ENCODE peak calls at places on chromosomes 2 and 18, in five cellular contexts. One of them, this sample, is unnamed.

GRCh38 chr18:21191596-21192307 is 50.3 kb upstream of the GREB1L start:
- DNase-seq in Panc1: no peak
- DNase-seq in progenitor cell of endocrine pancreas: peak; percentile 17
- DNase-seq in WTC11: peak; percentile 71
- DNase-seq in astrocyte of the spinal cord: peak; percentile 39
- DNase-seq in this sample: no peak

GRCh38 chr2:74206180-74206688 is 7.8 kb downstream of the MTHFD2 start:
- DNase-seq in Panc1: no peak
- DNase-seq in progenitor cell of endocrine pancreas: no peak
- DNase-seq in WTC11: no peak
- DNase-seq in astrocyte of the spinal cord: peak; percentile 64
- DNase-seq in this sample: no peak

GRCh38 chr2:71100195-71100964 is 29.6 kb downstream of the MCEE start:
- DNase-seq in Panc1: peak; percentile 43
- DNase-seq in progenitor cell of endocrine pancreas: peak; percentile 28
- DNase-seq in WTC11: peak; percentile 72
- DNase-seq in astrocyte of the spinal cord: peak; percentile 68
- DNase-seq in this sample: no peak

GRCh38 chr2:204333861-204334260 is 211.4 kb upstream of the PARD3B start:
- DNase-seq in Panc1: no peak
- DNase-seq in progenitor cell of endocrine pancreas: no peak
- DNase-seq in WTC11: no peak
- DNase-seq in astrocyte of the spinal cord: no peak
- DNase-seq in this sample: no peak

GRCh38 chr18:58256316-58257080 is 212.5 kb downstream of the NEDD4L start:
- DNase-seq in Panc1: no peak
- DNase-seq in progenitor cell of endocrine pancreas: no peak
- DNase-seq in WTC11: no peak
- DNase-seq in astrocyte of the spinal cord: no peak
- DNase-seq in this sample: no peak

GRCh38 chr2:38406597-38407110 is 29.6 kb upstream of the ATL2 start:
- DNase-seq in Panc1: no peak
- DNase-seq in progenitor cell of endocrine pancreas: no peak
- DNase-seq in WTC11: no peak
- DNase-seq in astrocyte of the spinal cord: no peak
- DNase-seq in this sample: no peak

GRCh38 chr2:203786912-203787311 is 80.5 kb downstream of the CD28 start:
- DNase-seq in Panc1: no peak
- DNase-seq in progenitor cell of endocrine pancreas: no peak
- DNase-seq in WTC11: no peak
- DNase-seq in astrocyte of the spinal cord: peak; percentile 66
- DNase-seq in this sample: no peak

GRCh38 chr2:230023313-230023712 is 45.4 kb downstream of the SLC16A14 start:
- DNase-seq in Panc1: no peak
- DNase-seq in progenitor cell of endocrine pancreas: no peak
- DNase-seq in WTC11: no peak
- DNase-seq in astrocyte of the spinal cord: no peak
- DNase-seq in this sample: no peak

GRCh38 chr18:9825571-9826073 is 60.2 kb upstream of the TXNDC2 start:
- DNase-seq in Panc1: no peak
- DNase-seq in progenitor cell of endocrine pancreas: no peak
- DNase-seq in WTC11: no peak
- DNase-seq in astrocyte of the spinal cord: peak; percentile 95
- DNase-seq in this sample: no peak

GRCh38 chr18:1917141-1917540 is 654.2 kb downstream of the METTL4 start:
- DNase-seq in Panc1: no peak
- DNase-seq in progenitor cell of endocrine pancreas: no peak
- DNase-seq in WTC11: no peak
- DNase-seq in astrocyte of the spinal cord: no peak
- DNase-seq in this sample: no peak

GRCh38 chr18:1917546-1917945 is 653.8 kb downstream of the METTL4 start:
- DNase-seq in Panc1: no peak
- DNase-seq in progenitor cell of endocrine pancreas: no peak
- DNase-seq in WTC11: no peak
- DNase-seq in astrocyte of the spinal cord: no peak
- DNase-seq in this sample: no peak

GRCh38 chr18:1914489-1914888 is 656.8 kb downstream of the METTL4 start:
- DNase-seq in Panc1: no peak
- DNase-seq in progenitor cell of endocrine pancreas: no peak
- DNase-seq in WTC11: no peak
- DNase-seq in astrocyte of the spinal cord: peak; percentile 15
- DNase-seq in this sample: no peak
- TF ChIP-seq CTCF in Panc1: peak; percentile 20
- TF ChIP-seq CTCF in progenitor cell of endocrine pancreas: peak; percentile 11
- TF ChIP-seq CTCF in WTC11: no peak
- TF ChIP-seq CTCF in astrocyte of the spinal cord: peak; percentile 35
- TF ChIP-seq CTCF in this sample: no peak

GRCh38 chr2:20650412-20650879 is 452 bp downstream of the HS1BP3 start:
- DNase-seq in Panc1: no peak
- DNase-seq in progenitor cell of endocrine pancreas: no peak
- DNase-seq in WTC11: peak; percentile 37
- DNase-seq in astrocyte of the spinal cord: no peak
- DNase-seq in this sample: no peak
- TF ChIP-seq CTCF in Panc1: no peak
- TF ChIP-seq CTCF in progenitor cell of endocrine pancreas: no peak
- TF ChIP-seq CTCF in WTC11: no peak
- TF ChIP-seq CTCF in astrocyte of the spinal cord: no peak
- TF ChIP-seq CTCF in this sample: no peak

GRCh38 chr2:191151315-191151698 is 513 bp upstream of the STAT4 start:
- DNase-seq in Panc1: no peak
- DNase-seq in progenitor cell of endocrine pancreas: no peak
- DNase-seq in WTC11: peak; percentile 19
- DNase-seq in astrocyte of the spinal cord: no peak
- DNase-seq in this sample: no peak

GRCh38 chr2:191152841-191153240 is 2.0 kb upstream of the STAT4 start:
- DNase-seq in Panc1: no peak
- DNase-seq in progenitor cell of endocrine pancreas: no peak
- DNase-seq in WTC11: no peak
- DNase-seq in astrocyte of the spinal cord: peak; percentile 49
- DNase-seq in this sample: no peak

GRCh38 chr2:191148766-191149165 is 2.0 kb downstream of the STAT4 start:
- DNase-seq in Panc1: no peak
- DNase-seq in progenitor cell of endocrine pancreas: no peak
- DNase-seq in WTC11: no peak
- DNase-seq in astrocyte of the spinal cord: no peak
- DNase-seq in this sample: no peak

GRCh38 chr2:191150121-191150450 is 708 bp downstream of the STAT4 start:
- DNase-seq in Panc1: no peak
- DNase-seq in progenitor cell of endocrine pancreas: no peak
- DNase-seq in WTC11: no peak
- DNase-seq in astrocyte of the spinal cord: no peak
- DNase-seq in this sample: no peak

DNA sequence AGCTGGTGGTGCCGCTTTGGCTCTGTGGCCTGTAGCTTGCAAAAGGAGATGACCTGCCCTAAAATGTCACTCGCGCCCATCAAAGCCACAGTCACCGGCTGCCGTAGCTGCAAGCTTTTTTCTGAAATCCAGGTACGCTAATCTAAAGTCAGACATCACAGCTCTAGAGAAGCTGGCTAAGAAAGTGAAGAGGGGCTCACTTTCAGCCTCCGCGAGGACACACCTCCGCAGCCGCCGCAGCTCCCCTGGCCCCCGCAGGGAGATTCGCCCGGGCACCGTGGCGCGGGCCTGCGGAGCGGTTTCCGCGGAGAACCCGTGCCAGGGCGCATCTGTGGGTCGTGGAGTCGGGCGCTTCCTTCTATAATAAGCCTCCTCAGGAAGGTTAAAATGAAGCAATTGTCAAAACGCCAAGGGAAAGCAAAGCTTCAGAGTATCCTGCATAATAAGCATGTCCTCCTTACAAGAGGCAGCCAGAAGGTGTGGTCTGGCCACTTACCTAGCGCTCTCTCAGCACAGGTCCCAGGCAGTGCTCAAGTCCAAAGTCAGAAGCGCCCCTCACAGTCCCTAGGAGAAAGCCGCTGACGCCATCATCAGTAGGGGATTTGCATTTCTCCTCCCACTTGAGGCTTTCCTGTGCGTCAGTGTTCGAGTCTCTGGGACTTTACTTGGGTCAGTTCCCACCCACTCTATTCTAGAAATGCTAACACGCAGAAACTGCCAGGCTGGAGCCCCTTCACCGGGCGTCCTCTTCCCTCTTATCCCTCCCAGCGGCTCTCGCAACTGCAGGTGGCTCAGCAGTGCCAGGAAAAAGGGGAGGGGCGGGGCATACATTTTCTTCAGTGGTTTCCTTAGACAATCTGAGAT is at the start of gene STAT4:
- DNase-seq in Panc1: no peak
- DNase-seq in progenitor cell of endocrine pancreas: no peak
- DNase-seq in WTC11: peak; percentile 59
- DNase-seq in astrocyte of the spinal cord: peak; percentile 48
- DNase-seq in this sample: peak; percentile 55
- TF ChIP-seq CTCF in Panc1: no peak
- TF ChIP-seq CTCF in progenitor cell of endocrine pancreas: no peak
- TF ChIP-seq CTCF in WTC11: no peak
- TF ChIP-seq CTCF in astrocyte of the spinal cord: no peak
- TF ChIP-seq CTCF in this sample: no peak

GRCh38 chr2:45128580-45128997 is 119.3 kb upstream of the SIX2 start:
- DNase-seq in Panc1: peak; percentile 36
- DNase-seq in progenitor cell of endocrine pancreas: no peak
- DNase-seq in WTC11: no peak
- DNase-seq in astrocyte of the spinal cord: peak; percentile 92
- DNase-seq in this sample: no peak
- TF ChIP-seq CTCF in Panc1: no peak
- TF ChIP-seq CTCF in progenitor cell of endocrine pancreas: no peak
- TF ChIP-seq CTCF in WTC11: no peak
- TF ChIP-seq CTCF in astrocyte of the spinal cord: no peak
- TF ChIP-seq CTCF in this sample: no peak

GRCh38 chr2:118032169-118033013 is 18.5 kb upstream of the CCDC93 start:
- DNase-seq in Panc1: no peak
- DNase-seq in progenitor cell of endocrine pancreas: no peak
- DNase-seq in WTC11: peak; percentile 38
- DNase-seq in astrocyte of the spinal cord: peak; percentile 31
- DNase-seq in this sample: no peak
- TF ChIP-seq CTCF in Panc1: peak; percentile 88
- TF ChIP-seq CTCF in progenitor cell of endocrine pancreas: peak; percentile 87
- TF ChIP-seq CTCF in WTC11: peak; percentile 77
- TF ChIP-seq CTCF in astrocyte of the spinal cord: peak; percentile 79
- TF ChIP-seq CTCF in this sample: peak; percentile 24

GRCh38 chr2:218436992-218437391 is 18.1 kb downstream of the VIL1 start:
- DNase-seq in Panc1: no peak
- DNase-seq in progenitor cell of endocrine pancreas: no peak
- DNase-seq in WTC11: no peak
- DNase-seq in astrocyte of the spinal cord: no peak
- DNase-seq in this sample: no peak

GRCh38 chr2:218435003-218435982 is 16.4 kb downstream of the VIL1 start:
- DNase-seq in Panc1: no peak
- DNase-seq in progenitor cell of endocrine pancreas: no peak
- DNase-seq in WTC11: no peak
- DNase-seq in astrocyte of the spinal cord: no peak
- DNase-seq in this sample: no peak

GRCh38 chr2:218434456-218434855 is 15.5 kb downstream of the VIL1 start:
- DNase-seq in Panc1: no peak
- DNase-seq in progenitor cell of endocrine pancreas: no peak
- DNase-seq in WTC11: no peak
- DNase-seq in astrocyte of the spinal cord: no peak
- DNase-seq in this sample: no peak

GRCh38 chr2:218438601-218439000 is 19.7 kb downstream of the VIL1 start:
- DNase-seq in Panc1: no peak
- DNase-seq in progenitor cell of endocrine pancreas: no peak
- DNase-seq in WTC11: no peak
- DNase-seq in astrocyte of the spinal cord: no peak
- DNase-seq in this sample: no peak

GRCh38 chr2:218437969-218438368 is 19.0 kb downstream of the VIL1 start:
- DNase-seq in Panc1: no peak
- DNase-seq in progenitor cell of endocrine pancreas: no peak
- DNase-seq in WTC11: no peak
- DNase-seq in astrocyte of the spinal cord: no peak
- DNase-seq in this sample: no peak
- TF ChIP-seq CTCF in Panc1: no peak
- TF ChIP-seq CTCF in progenitor cell of endocrine pancreas: no peak
- TF ChIP-seq CTCF in WTC11: no peak
- TF ChIP-seq CTCF in astrocyte of the spinal cord: no peak
- TF ChIP-seq CTCF in this sample: no peak

GRCh38 chr2:120607996-120608395 is 127.7 kb upstream of the GLI2 start:
- DNase-seq in Panc1: no peak
- DNase-seq in progenitor cell of endocrine pancreas: no peak
- DNase-seq in WTC11: no peak
- DNase-seq in astrocyte of the spinal cord: no peak
- DNase-seq in this sample: no peak
- TF ChIP-seq CTCF in Panc1: no peak
- TF ChIP-seq CTCF in progenitor cell of endocrine pancreas: no peak
- TF ChIP-seq CTCF in WTC11: no peak
- TF ChIP-seq CTCF in astrocyte of the spinal cord: no peak
- TF ChIP-seq CTCF in this sample: no peak

This sample was measured in activated B cell treated with CpG ODN at 0.5 μM for 24 hours.